ENCODE peak calls at places on chromosomes 16 and 17, in four cellular contexts. Z is activated CD4-positive, CD25-positive, alpha-beta regulatory T cell; F is tibial artery; B is AG08396. A is an unnamed sample.

GRCh38 chr16:89103781-89104180 is 10.1 kb downstream of the ACSF3 start:
- DNase-seq in Z (no peak), F (no peak), B (no peak), A (no peak)

GRCh38 chr16:66653581-66654350 is 42.8 kb downstream of the CMTM4 start:
- DNase-seq in Z (no peak), F (no peak), B (no peak), A (no peak)

GRCh38 chr16:27127293-27127692 is 60.6 kb downstream of the C16orf82 start:
- DNase-seq in Z (no peak), F (no peak), B (peak), A (no peak)

GRCh38 chr16:50547340-50547865 is 793 bp upstream of the NKD1 start:
- DNase-seq in Z (peak), F (peak), B (no peak), A (no peak)

GRCh38 chr17:40065771-40066510 is 3.2 kb downstream of the THRA start:
- DNase-seq in Z (no peak), F (no peak), B (no peak), A (no peak)

GRCh38 chr16:20868890-20869289 is 31.3 kb downstream of the DCUN1D3 start:
- DNase-seq in Z (no peak), F (peak), B (peak), A (peak)

GRCh38 chr17:72259977-72260376 is 139.2 kb downstream of the SOX9 start:
- DNase-seq in Z (no peak), F (no peak), B (no peak), A (no peak)

GRCh38 chr16:77912617-77913016 is 109.7 kb upstream of the CLEC3A start:
- DNase-seq in Z (no peak), F (no peak), B (no peak), A (no peak)

GRCh38 chr16:49492090-49492801 is 118.6 kb downstream of the C16orf78 start:
- DNase-seq in Z (no peak), F (peak), B (peak), A (peak)

GRCh38 chr17:40765657-40766056 is 6.3 kb downstream of the KRT26 start:
- DNase-seq in Z (no peak), F (no peak), B (no peak), A (no peak)

A was measured in H54.